ENCODE peak calls at places on chromosomes 16 and 17, in eight cellular contexts. K is H1, C is HepG2, L is HCT116, M is endothelial cell of umbilical vein, X is SK-N-SH, Y is GM23338, B is K562. S is an unnamed sample.

GRCh38 chr16:14608111-14608566 is 21.9 kb downstream of the PARN start:
- DNase-seq in Y (no peak), C (no peak), B (no peak), K (no peak), L (no peak), X (no peak), M (no peak), S (no peak)

GRCh38 chr17:45332989-45333701 is 16.3 kb upstream of the MAP3K14 start:
- DNase-seq in L (no peak), X (no peak), M (no peak), C (no peak), B (peak), K (no peak), Y (no peak), S (no peak)

GRCh38 chr16:86044241-86044671 is 145.3 kb downstream of the IRF8 start:
- DNase-seq in M (peak), C (peak), B (peak), Y (peak), L (peak), X (peak), K (peak), S (no peak)

GRCh38 chr16:57283214-57283955 is 1.1 kb downstream of the PLLP start:
- DNase-seq in C (no peak), M (no peak), X (no peak), L (no peak), B (no peak), K (no peak), Y (peak), S (no peak)

GRCh38 chr17:79797492-79798295 is 817 bp upstream of the CBX8 start:
- DNase-seq in M (no peak), C (no peak), B (peak), K (no peak), L (no peak), Y (no peak), X (peak), S (no peak)

GRCh38 chr17:59845595-59846390 is 47.0 kb downstream of the TUBD1 start:
- DNase-seq in Y (peak), X (no peak), C (peak), K (no peak), L (peak), M (peak), B (peak), S (no peak)

GRCh38 chr16:2326191-2326590 is 14.3 kb downstream of the ABCA3 start:
- DNase-seq in C (no peak), B (no peak), K (no peak), X (no peak), M (no peak), L (no peak), Y (no peak), S (no peak)

GRCh38 chr17:8997994-8998628 is 23.2 kb upstream of the NTN1 start:
- DNase-seq in K (no peak), Y (peak), L (peak), M (peak), X (peak), B (peak), C (peak), S (peak)

GRCh38 chr16:30934827-30935557 is 11.6 kb downstream of the FBXL19 start:
- DNase-seq in C (peak), Y (peak), B (peak), M (peak), L (no peak), K (no peak), X (peak), S (no peak)

GRCh38 chr16:8859913-8860881 is 8.6 kb downstream of the CARHSP1 start:
- DNase-seq in K (no peak), M (peak), X (no peak), C (peak), L (no peak), Y (no peak), B (no peak), S (no peak)
- TF ChIP-seq POLR2AphosphoS5 in K (no peak), M (no peak), X (no peak), C (no peak), L (no peak), Y (no peak), B (no peak), S (no peak)

GRCh38 chr17:50478391-50479361 is at the start of gene RSAD1:
- DNase-seq in L (peak), X (peak), K (peak), B (peak), Y (peak), C (peak), M (peak), S (peak)

GRCh38 chr17:50480854-50481490 is 2.3 kb downstream of the RSAD1 start:
- DNase-seq in Y (no peak), M (peak), X (no peak), L (no peak), K (no peak), B (no peak), C (no peak), S (no peak)

GRCh38 chr17:50481648-50482047 is 3.0 kb downstream of the RSAD1 start:
- DNase-seq in K (no peak), C (no peak), X (no peak), L (no peak), B (no peak), Y (no peak), M (no peak), S (no peak)

GRCh38 chr17:50479522-50480141 is 972 bp downstream of the RSAD1 start:
- DNase-seq in C (peak), B (peak), Y (peak), K (peak), L (peak), M (peak), X (peak), S (peak)

DNA sequence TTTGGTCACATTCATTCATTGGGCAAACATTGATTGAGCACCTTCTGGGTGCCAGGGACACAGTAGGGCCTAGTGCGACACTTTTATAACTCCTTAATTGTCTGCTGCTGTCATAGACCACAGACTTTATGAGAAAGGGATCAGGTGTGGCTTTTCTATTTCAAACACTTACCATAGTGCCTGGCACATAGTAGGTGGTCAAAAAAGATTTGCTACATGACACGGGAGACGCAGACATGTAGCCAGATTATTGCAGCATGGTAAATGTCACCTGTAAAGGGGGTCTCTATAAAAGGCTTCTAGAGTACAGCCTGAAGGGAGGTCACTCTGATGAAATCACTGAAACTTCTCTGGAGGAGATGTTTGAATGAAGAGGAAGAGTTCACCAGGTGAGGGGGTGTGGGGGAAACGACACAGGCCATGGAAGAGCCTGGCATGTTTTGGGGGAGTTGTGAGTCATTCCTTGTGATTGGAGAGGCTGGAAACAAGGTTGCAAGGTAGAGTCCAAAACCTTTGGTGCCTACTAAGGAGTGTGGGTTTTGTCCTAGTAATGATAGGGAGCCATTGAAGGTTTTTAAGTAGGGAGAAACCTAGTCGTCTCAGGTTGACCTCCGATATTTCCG is 1.6 kb downstream of the RSAD1 start:
- DNase-seq in Y (no peak), K (no peak), M (no peak), C (no peak), L (no peak), B (no peak), X (no peak), S (no peak)
- H3K4me2 ChIP-seq in Y (peak), K (no peak), M (peak), C (peak), L (peak), B (peak), X (peak), S (peak)

DNA sequence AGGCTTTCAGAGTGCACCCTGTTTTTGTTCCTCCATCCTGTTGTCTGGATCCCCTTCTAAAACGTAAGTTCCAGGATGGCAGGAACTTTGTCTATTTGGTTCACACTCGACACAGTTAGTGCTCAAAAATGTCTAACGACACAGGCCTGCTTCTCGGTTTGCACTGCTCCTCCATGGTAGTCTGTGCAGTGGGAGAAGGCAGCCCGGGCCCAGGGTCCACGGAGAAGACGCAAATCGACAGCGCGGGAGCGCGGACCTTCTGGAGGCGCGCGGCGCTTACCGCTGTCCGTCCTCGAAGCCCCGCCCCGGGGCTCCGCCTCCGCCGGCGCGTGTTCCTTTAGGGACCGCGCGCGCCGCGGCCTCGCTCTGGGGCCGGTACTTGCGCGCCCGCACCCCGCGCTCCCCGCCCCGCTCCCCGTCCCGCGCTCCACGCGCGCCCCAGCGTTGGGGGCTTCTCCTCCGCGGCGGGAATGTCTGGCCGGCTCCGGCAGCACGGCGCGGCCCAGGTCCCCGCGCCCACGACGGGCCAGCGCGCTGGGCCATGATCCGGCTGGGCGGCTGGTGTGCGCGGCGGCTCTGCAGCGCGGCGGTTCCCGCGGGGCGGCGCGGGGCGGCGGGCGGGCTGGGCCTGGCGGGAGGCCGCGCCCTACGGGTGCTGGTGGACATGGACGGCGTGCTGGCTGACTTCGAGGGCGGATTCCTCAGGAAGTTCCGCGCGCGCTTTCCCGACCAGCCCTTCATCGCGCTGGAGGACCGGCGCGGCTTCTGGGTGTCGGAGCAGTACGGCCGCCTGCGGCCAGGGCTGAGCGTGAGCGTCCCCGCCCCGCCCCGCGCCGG is at the start of gene NT5M:
- DNase-seq in L (no peak), M (peak), K (no peak), B (peak), X (peak), C (peak), Y (peak), S (no peak)
- TF ChIP-seq POLR2AphosphoS5 in L (peak), M (peak), K (peak), B (peak), X (peak), C (peak), Y (peak), S (peak)

GRCh38 chr17:14580494-14580893 is 279.6 kb downstream of the HS3ST3B1 start:
- DNase-seq in B (no peak), X (no peak), M (no peak), C (no peak), K (no peak), Y (no peak), L (no peak), S (no peak)
- H3K4me2 ChIP-seq in B (no peak), X (no peak), M (no peak), C (no peak), K (no peak), Y (no peak), L (no peak), S (no peak)